ENCODE peak calls at places on chromosomes 7 and 10, in eight cellular contexts. Z is right atrium auricular region, F is Peyer's patch, Y is AG04449, V is GM12865, N is cardiac muscle cell, H is GM13977, D is HL-60. Q is an unnamed sample.

GRCh38 chr10:128026620-128027281 is 99.5 kb downstream of the MKI67 start:
- DNase-seq in Z (no peak), F (no peak), Y (no peak), V (no peak), N (no peak), H (no peak), D (no peak), Q (no peak)

GRCh38 chr7:4164556-4164955 is 517.5 kb upstream of the FOXK1 start:
- DNase-seq in Z (no peak), F (no peak), Y (no peak), V (no peak), N (no peak), H (no peak), D (no peak), Q (no peak)

GRCh38 chr7:149477494-149478443 is 16.9 kb upstream of the ZNF777 start:
- DNase-seq in Z (no peak), F (no peak), Y (no peak), V (no peak), N (no peak), H (no peak), D (no peak), Q (no peak)

GRCh38 chr10:62735464-62736188 is 68.9 kb upstream of the ADO start:
- DNase-seq in Z (no peak), F (no peak), Y (no peak), V (peak), N (peak), H (no peak), D (no peak), Q (no peak)

GRCh38 chr7:134153493-134154093 is 26.5 kb downstream of the LRGUK start:
- DNase-seq in Z (no peak), F (no peak), Y (no peak), V (no peak), N (peak), H (no peak), D (no peak), Q (no peak)

GRCh38 chr7:157975401-157976372 is 611.9 kb downstream of the PTPRN2 start:
- DNase-seq in Z (no peak), F (no peak), Y (no peak), V (no peak), N (no peak), H (no peak), D (no peak), Q (peak)

GRCh38 chr10:36592964-36593363 is 532.4 kb upstream of the ANKRD30A start:
- DNase-seq in Z (no peak), F (no peak), Y (no peak), V (no peak), N (no peak), H (no peak), D (no peak), Q (no peak)

GRCh38 chr7:23373151-23374004 is 74.2 kb downstream of the MALSU1 start:
- DNase-seq in Z (no peak), F (peak), Y (no peak), V (peak), N (peak), H (peak), D (no peak), Q (no peak)

GRCh38 chr7:80330434-80330833 is 181.4 kb downstream of the GNAT3 start:
- DNase-seq in Z (no peak), F (no peak), Y (peak), V (no peak), N (peak), H (no peak), D (no peak), Q (no peak)

GRCh38 chr7:129951076-129952011 is 1.4 kb downstream of the UBE2H start:
- DNase-seq in Z (no peak), F (peak), Y (no peak), V (peak), N (peak), H (no peak), D (no peak), Q (no peak)

GRCh38 chr7:3888096-3888495 is 587.0 kb downstream of the SDK1 start:
- DNase-seq in Z (no peak), F (no peak), Y (no peak), V (no peak), N (no peak), H (no peak), D (no peak), Q (no peak)

GRCh38 chr7:97499204-97499603 is 232.7 kb upstream of the TAC1 start:
- DNase-seq in Z (no peak), F (no peak), Y (no peak), V (peak), N (peak), H (peak), D (no peak), Q (no peak)

GRCh38 chr10:118800920-118801319 is 46.1 kb upstream of the CACUL1 start:
- DNase-seq in Z (no peak), F (no peak), Y (no peak), V (peak), N (peak), H (no peak), D (peak), Q (peak)

GRCh38 chr7:13988765-13989137 is 715 bp downstream of the ETV1 start:
- DNase-seq in Z (no peak), F (no peak), Y (no peak), V (no peak), N (no peak), H (no peak), D (no peak), Q (no peak)

GRCh38 chr7:105532709-105533460 is 884 bp downstream of the RINT1 start:
- DNase-seq in Z (no peak), F (no peak), Y (no peak), V (no peak), N (peak), H (no peak), D (no peak), Q (no peak)

GRCh38 chr7:1514993-1515392 is 10.8 kb upstream of the INTS1 start:
- DNase-seq in Z (no peak), F (no peak), Y (no peak), V (no peak), N (no peak), H (no peak), D (no peak), Q (no peak)

GRCh38 chr10:593901-594457 is 95.5 kb downstream of the DIP2C start:
- DNase-seq in Z (peak), F (no peak), Y (no peak), V (no peak), N (peak), H (no peak), D (no peak), Q (no peak)

GRCh38 chr7:135879238-135879637 is 97.9 kb downstream of the MTPN start:
- DNase-seq in Z (no peak), F (no peak), Y (no peak), V (no peak), N (peak), H (no peak), D (no peak), Q (no peak)

GRCh38 chr10:132970641-132971438 is 28.5 kb upstream of the CFAP46 start:
- DNase-seq in Z (no peak), F (no peak), Y (no peak), V (no peak), N (no peak), H (no peak), D (no peak), Q (no peak)

GRCh38 chr7:126495739-126496138 is 757.0 kb downstream of the GRM8 start:
- DNase-seq in Z (no peak), F (no peak), Y (no peak), V (no peak), N (no peak), H (no peak), D (no peak), Q (no peak)

GRCh38 chr7:44073664-44074348 is 8.4 kb upstream of the PGAM2 start:
- DNase-seq in Z (peak), F (peak), Y (no peak), V (peak), N (no peak), H (peak), D (peak), Q (peak)

GRCh38 chr7:107469836-107470416 is at the start of gene GPR22:
- DNase-seq in Z (no peak), F (no peak), Y (no peak), V (no peak), N (no peak), H (no peak), D (no peak), Q (no peak)

GRCh38 chr10:117137911-117138642 is at the start of gene VAX1:
- DNase-seq in Z (no peak), F (no peak), Y (no peak), V (no peak), N (no peak), H (no peak), D (no peak), Q (no peak)

GRCh38 chr7:120920588-120920987 is 30.0 kb upstream of the ING3 start:
- DNase-seq in Z (no peak), F (no peak), Y (no peak), V (no peak), N (no peak), H (no peak), D (no peak), Q (no peak)

GRCh38 chr10:35202050-35202449 is 75.4 kb downstream of the CREM start:
- DNase-seq in Z (no peak), F (no peak), Y (no peak), V (no peak), N (no peak), H (no peak), D (no peak), Q (no peak)

GRCh38 chr10:93874309-93875031 is 19.3 kb upstream of the SLC35G1 start:
- DNase-seq in Z (no peak), F (no peak), Y (no peak), V (no peak), N (no peak), H (no peak), D (no peak), Q (no peak)

GRCh38 chr10:132973903-132974241 is 31.5 kb upstream of the CFAP46 start:
- DNase-seq in Z (no peak), F (no peak), Y (no peak), V (no peak), N (no peak), H (no peak), D (no peak), Q (peak)

GRCh38 chr10:123720536-123720935 is 54.4 kb downstream of the GPR26 start:
- DNase-seq in Z (no peak), F (no peak), Y (no peak), V (no peak), N (no peak), H (no peak), D (no peak), Q (no peak)

GRCh38 chr7:26696978-26697377 is 167.4 kb downstream of the SKAP2 start:
- DNase-seq in Z (no peak), F (no peak), Y (no peak), V (peak), N (no peak), H (no peak), D (no peak), Q (no peak)

GRCh38 chr7:50307368-50308012 is 3.0 kb downstream of the IKZF1 start:
- DNase-seq in Z (no peak), F (peak), Y (no peak), V (peak), N (no peak), H (no peak), D (no peak), Q (no peak)

GRCh38 chr10:76675951-76676587 is 961.5 kb downstream of the KCNMA1 start:
- DNase-seq in Z (peak), F (no peak), Y (no peak), V (no peak), N (peak), H (no peak), D (no peak), Q (no peak)

GRCh38 chr7:42096262-42096661 is 140.7 kb downstream of the GLI3 start:
- DNase-seq in Z (no peak), F (no peak), Y (no peak), V (no peak), N (no peak), H (no peak), D (no peak), Q (no peak)

GRCh38 chr7:117347480-117347879 is 24.6 kb upstream of the WNT2 start:
- DNase-seq in Z (no peak), F (no peak), Y (no peak), V (no peak), N (no peak), H (no peak), D (no peak), Q (no peak)

GRCh38 chr7:73893342-73894101 is 32.6 kb downstream of the TMEM270 start:
- DNase-seq in Z (peak), F (peak), Y (no peak), V (no peak), N (no peak), H (no peak), D (no peak), Q (no peak)

GRCh38 chr7:102236592-102237287 is 49.9 kb upstream of the SH2B2 start:
- DNase-seq in Z (peak), F (peak), Y (no peak), V (peak), N (peak), H (peak), D (no peak), Q (no peak)

GRCh38 chr7:37040330-37040729 is 316.0 kb upstream of the AOAH start:
- DNase-seq in Z (no peak), F (no peak), Y (no peak), V (no peak), N (no peak), H (no peak), D (no peak), Q (no peak)

GRCh38 chr7:20798081-20798693 is 11.5 kb upstream of the SP8 start:
- DNase-seq in Z (no peak), F (no peak), Y (no peak), V (peak), N (no peak), H (peak), D (no peak), Q (no peak)

GRCh38 chr7:50594136-50594535 is 28.9 kb upstream of the DDC start:
- DNase-seq in Z (no peak), F (no peak), Y (no peak), V (no peak), N (no peak), H (no peak), D (no peak), Q (no peak)

GRCh38 chr7:121547341-121548092 is 151.4 kb upstream of the FAM3C start:
- DNase-seq in Z (no peak), F (no peak), Y (no peak), V (peak), N (peak), H (peak), D (peak), Q (no peak)

GRCh38 chr7:139687980-139688632 is 89.7 kb downstream of the HIPK2 start:
- DNase-seq in Z (no peak), F (no peak), Y (no peak), V (peak), N (peak), H (no peak), D (no peak), Q (no peak)

GRCh38 chr10:70538731-70539338 is 60.3 kb downstream of the PALD1 start:
- DNase-seq in Z (no peak), F (no peak), Y (no peak), V (no peak), N (no peak), H (no peak), D (no peak), Q (no peak)

GRCh38 chr10:70539471-70539870 is 60.9 kb downstream of the PALD1 start:
- DNase-seq in Z (no peak), F (no peak), Y (no peak), V (no peak), N (no peak), H (no peak), D (no peak), Q (no peak)

GRCh38 chr10:70538195-70538520 is 59.6 kb downstream of the PALD1 start:
- DNase-seq in Z (no peak), F (no peak), Y (no peak), V (no peak), N (no peak), H (no peak), D (no peak), Q (no peak)

GRCh38 chr10:70536196-70536920 is 57.8 kb downstream of the PALD1 start:
- DNase-seq in Z (no peak), F (no peak), Y (no peak), V (no peak), N (no peak), H (no peak), D (no peak), Q (no peak)

DNA sequence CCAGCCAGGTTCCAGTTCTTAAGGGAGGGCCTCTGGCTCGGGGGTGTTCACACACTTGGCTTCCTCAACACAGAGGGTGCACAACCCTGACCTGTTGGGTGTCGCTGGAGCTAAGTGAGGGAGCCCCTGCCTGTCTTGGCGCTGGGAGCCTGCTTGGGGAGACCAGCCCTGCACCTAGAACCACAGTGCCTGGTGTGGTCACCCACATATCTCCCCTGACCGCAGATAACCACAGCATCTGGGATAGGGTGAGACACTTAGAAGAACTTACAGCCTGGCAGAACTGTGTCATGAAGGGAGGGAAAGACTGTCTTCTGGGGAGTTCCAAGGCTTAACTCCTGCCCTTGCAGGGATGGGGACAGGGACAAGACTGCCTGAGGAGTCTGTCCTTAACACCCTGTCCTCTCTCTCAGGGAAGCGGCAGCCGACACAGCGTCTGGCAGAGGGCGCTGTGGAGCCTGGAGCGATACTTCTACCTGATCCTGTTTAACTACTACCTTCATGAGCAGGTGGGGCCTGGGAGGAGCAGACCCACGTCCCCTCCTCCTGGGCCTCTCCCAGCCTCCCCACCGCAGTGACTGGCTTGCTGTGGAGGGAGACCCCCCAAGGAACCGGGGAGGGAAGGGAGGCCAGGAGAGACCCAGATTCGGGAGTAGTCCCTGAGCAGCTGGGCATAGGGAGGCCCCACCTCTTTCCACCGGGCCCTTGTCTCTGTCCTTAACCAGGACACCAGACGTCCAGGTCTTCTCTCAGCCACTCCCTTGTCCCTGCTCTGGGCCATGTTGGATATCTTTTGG is 59.0 kb downstream of the PALD1 start:
- DNase-seq in Z (no peak), F (no peak), Y (no peak), V (peak), N (no peak), H (peak), D (no peak), Q (no peak)
- TF ChIP-seq CTCF in Z (peak), F (peak), Y (peak), V (peak), N (peak), H (peak), D (peak), Q (peak)

DNA sequence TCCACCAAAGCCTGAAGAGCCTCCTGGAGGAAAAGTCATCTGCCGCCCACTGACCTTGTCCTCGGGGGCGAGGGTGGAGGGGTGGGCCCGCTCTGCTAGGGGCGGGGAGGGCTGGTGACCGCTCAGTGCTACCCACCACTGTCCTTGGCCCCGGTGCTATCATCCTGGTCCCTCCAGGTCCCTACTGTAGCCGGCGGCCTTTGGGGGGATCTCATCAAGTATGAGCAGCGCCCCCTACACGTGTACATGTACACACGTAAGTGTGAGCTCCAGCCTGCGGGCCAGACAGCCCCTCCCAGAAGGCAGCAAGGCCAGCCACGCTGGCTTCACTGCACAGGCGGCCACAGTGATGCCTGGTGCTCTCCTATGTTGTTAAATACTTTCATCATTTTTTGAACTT is 19.6 kb downstream of the TTYH3 start:
- DNase-seq in Z (no peak), F (no peak), Y (no peak), V (no peak), N (peak), H (no peak), D (no peak), Q (no peak)
- TF ChIP-seq CTCF in Z (no peak), F (no peak), Y (no peak), V (no peak), N (peak), H (peak), D (peak), Q (peak)

GRCh38 chr10:69242844-69243212 is 22.7 kb downstream of the HKDC1 start:
- DNase-seq in Z (no peak), F (no peak), Y (no peak), V (no peak), N (peak), H (no peak), D (no peak), Q (no peak)
- TF ChIP-seq CTCF in Z (no peak), F (no peak), Y (no peak), V (no peak), N (no peak), H (no peak), D (no peak), Q (no peak)

GRCh38 chr10:50219646-50220045 is 31.7 kb downstream of the ASAH2 start:
- DNase-seq in Z (no peak), F (no peak), Y (no peak), V (no peak), N (no peak), H (no peak), D (no peak), Q (no peak)
- TF ChIP-seq CTCF in Z (no peak), F (no peak), Y (no peak), V (no peak), N (no peak), H (no peak), D (no peak), Q (no peak)

GRCh38 chr10:58253184-58253583 is 14.5 kb downstream of the IPMK start:
- DNase-seq in Z (no peak), F (no peak), Y (no peak), V (no peak), N (no peak), H (no peak), D (no peak), Q (no peak)

GRCh38 chr10:58260334-58260733 is 7.4 kb downstream of the IPMK start:
- DNase-seq in Z (no peak), F (no peak), Y (no peak), V (no peak), N (no peak), H (no peak), D (no peak), Q (no peak)

GRCh38 chr10:58264780-58265179 is 2.9 kb downstream of the IPMK start:
- DNase-seq in Z (no peak), F (no peak), Y (no peak), V (no peak), N (no peak), H (no peak), D (no peak), Q (no peak)

GRCh38 chr10:58254644-58255043 is 13.1 kb downstream of the IPMK start:
- DNase-seq in Z (no peak), F (no peak), Y (no peak), V (no peak), N (no peak), H (no peak), D (no peak), Q (no peak)

GRCh38 chr10:58258977-58259692 is 8.6 kb downstream of the IPMK start:
- DNase-seq in Z (no peak), F (no peak), Y (no peak), V (no peak), N (no peak), H (no peak), D (no peak), Q (no peak)
- TF ChIP-seq CTCF in Z (no peak), F (no peak), Y (no peak), V (peak), N (no peak), H (no peak), D (no peak), Q (peak)

GRCh38 chr10:56785292-56785691 is 424.2 kb upstream of the ZWINT start:
- DNase-seq in Z (no peak), F (no peak), Y (no peak), V (no peak), N (no peak), H (no peak), D (no peak), Q (no peak)

GRCh38 chr10:56782503-56782902 is 421.4 kb upstream of the ZWINT start:
- DNase-seq in Z (no peak), F (no peak), Y (no peak), V (no peak), N (no peak), H (no peak), D (no peak), Q (no peak)
- TF ChIP-seq CTCF in Z (no peak), F (no peak), Y (no peak), V (no peak), N (no peak), H (no peak), D (no peak), Q (no peak)

Q was measured in CD14-positive monocyte.